ENCODE peak calls at places on chromosome 19, in six cellular contexts. V, Y, K, Z, J and H are unnamed samples.

GRCh38 chr19:14440049-14440448 is 6.9 kb downstream of the PKN1 start:
- DNase-seq in V (no peak), Y (no peak), K (no peak), Z (no peak), J (no peak), H (no peak)

GRCh38 chr19:10070730-10071446 is 15.2 kb upstream of the SHFL start:
- DNase-seq in V (no peak), Y (peak), K (no peak), Z (peak), J (no peak), H (no peak)

GRCh38 chr19:41399091-41399490 is 1.5 kb downstream of the BCKDHA start:
- DNase-seq in V (no peak), Y (no peak), K (no peak), Z (no peak), J (no peak), H (no peak)

GRCh38 chr19:12796146-12797071 is 5.1 kb downstream of the JUNB start:
- DNase-seq in V (peak), Y (peak), K (peak), Z (peak), J (peak), H (peak)

GRCh38 chr19:28396259-28396940 is 816.6 kb downstream of the UQCRFS1 start:
- DNase-seq in V (no peak), Y (no peak), K (no peak), Z (no peak), J (no peak), H (no peak)

GRCh38 chr19:50711805-50712204 is 7.8 kb downstream of the SHANK1 start:
- DNase-seq in V (no peak), Y (no peak), K (no peak), Z (no peak), J (no peak), H (no peak)

GRCh38 chr19:17330546-17331253 is 4.0 kb downstream of the ANO8 start:
- DNase-seq in V (no peak), Y (no peak), K (no peak), Z (no peak), J (no peak), H (no peak)

GRCh38 chr19:35446194-35446593 is 1.9 kb upstream of the FFAR2 start:
- DNase-seq in V (no peak), Y (no peak), K (no peak), Z (no peak), J (no peak), H (no peak)

GRCh38 chr19:13036366-13036976 is 41.2 kb downstream of the NFIX start:
- DNase-seq in V (no peak), Y (no peak), K (peak), Z (no peak), J (no peak), H (no peak)

GRCh38 chr19:12195501-12195860 is 32.6 kb downstream of the ZNF136 start:
- DNase-seq in V (peak), Y (no peak), K (no peak), Z (no peak), J (no peak), H (no peak)

GRCh38 chr19:33638167-33639033 is 16.6 kb downstream of the CHST8 start:
- DNase-seq in V (no peak), Y (no peak), K (no peak), Z (peak), J (no peak), H (no peak)

GRCh38 chr19:49421039-49421877 is 2.0 kb downstream of the PTH2 start:
- DNase-seq in V (peak), Y (peak), K (peak), Z (peak), J (peak), H (peak)

GRCh38 chr19:32010071-32010470 is 335.3 kb upstream of the ZNF507 start:
- DNase-seq in V (no peak), Y (peak), K (no peak), Z (no peak), J (no peak), H (no peak)

GRCh38 chr19:51078731-51079130 is 4.0 kb downstream of the KLK14 start:
- DNase-seq in V (no peak), Y (no peak), K (no peak), Z (no peak), J (no peak), H (no peak)

GRCh38 chr19:7394728-7395359 is 46.1 kb downstream of the ARHGEF18 start:
- DNase-seq in V (peak), Y (peak), K (peak), Z (peak), J (peak), H (peak)

GRCh38 chr19:45637890-45638667 is 1.1 kb downstream of the EML2 start:
- DNase-seq in V (no peak), Y (no peak), K (peak), Z (peak), J (no peak), H (peak)

GRCh38 chr19:4064551-4065260 is 2.0 kb downstream of the ZBTB7A start:
- DNase-seq in V (no peak), Y (no peak), K (no peak), Z (peak), J (no peak), H (no peak)

GRCh38 chr19:14368011-14368513 is 13.2 kb upstream of the ADGRE5 start:
- DNase-seq in V (no peak), Y (no peak), K (no peak), Z (no peak), J (no peak), H (no peak)

GRCh38 chr19:43662487-43662886 is 7.5 kb downstream of the PLAUR start:
- DNase-seq in V (no peak), Y (peak), K (no peak), Z (peak), J (no peak), H (peak)

GRCh38 chr19:8577247-8577646 is at the start of gene MYO1F:
- DNase-seq in V (no peak), Y (no peak), K (no peak), Z (no peak), J (no peak), H (no peak)

GRCh38 chr19:48390188-48391099 is 907 bp downstream of the KDELR1 start:
- DNase-seq in V (no peak), Y (peak), K (peak), Z (peak), J (peak), H (peak)

GRCh38 chr19:10535613-10536012 is 8.1 kb upstream of the ATG4D start:
- DNase-seq in V (no peak), Y (no peak), K (peak), Z (no peak), J (no peak), H (peak)

GRCh38 chr19:57363734-57364181 is 407 bp downstream of the TRAPPC2B start:
- DNase-seq in V (no peak), Y (no peak), K (peak), Z (no peak), J (no peak), H (peak)

GRCh38 chr19:8206147-8207087 is 2.8 kb upstream of the CERS4 start:
- DNase-seq in V (no peak), Y (no peak), K (no peak), Z (peak), J (no peak), H (no peak)

DNA sequence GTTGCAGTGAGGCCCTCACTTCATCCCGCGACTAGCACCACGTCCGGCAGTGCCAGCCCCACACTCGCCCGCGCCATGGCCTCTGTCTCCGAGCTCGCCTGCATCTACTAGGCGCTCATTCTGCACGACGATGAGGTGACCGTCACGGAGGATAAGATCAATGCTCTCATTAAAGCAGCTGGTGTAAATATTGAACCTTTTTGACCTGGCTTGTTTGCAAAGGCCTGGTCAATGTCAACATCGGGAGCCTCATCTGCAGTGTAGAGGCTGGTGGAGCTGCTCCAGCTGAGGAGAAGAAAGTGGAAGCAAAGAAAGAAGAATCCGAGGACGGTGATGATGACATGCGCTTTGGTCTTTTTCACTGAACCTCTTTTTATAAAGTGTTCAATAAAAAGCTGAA is 48.6 kb downstream of the NLRP12 start:
- DNase-seq in V (no peak), Y (no peak), K (no peak), Z (no peak), J (no peak), H (no peak)
- H3K4ac ChIP-seq in V (peak), Y (no peak), K (no peak), Z (no peak), J (no peak), H (no peak)

GRCh38 chr19:29758863-29759262 is 43.8 kb upstream of the C19orf12 start:
- DNase-seq in V (no peak), Y (no peak), K (no peak), Z (no peak), J (no peak), H (no peak)

GRCh38 chr19:29757551-29757950 is 42.5 kb upstream of the C19orf12 start:
- DNase-seq in V (no peak), Y (no peak), K (no peak), Z (no peak), J (no peak), H (no peak)

GRCh38 chr19:29761575-29762225 is 46.6 kb upstream of the C19orf12 start:
- DNase-seq in V (no peak), Y (no peak), K (no peak), Z (no peak), J (no peak), H (no peak)

GRCh38 chr19:29760752-29761502 is 45.9 kb upstream of the C19orf12 start:
- DNase-seq in V (no peak), Y (no peak), K (no peak), Z (no peak), J (no peak), H (no peak)

DNA sequence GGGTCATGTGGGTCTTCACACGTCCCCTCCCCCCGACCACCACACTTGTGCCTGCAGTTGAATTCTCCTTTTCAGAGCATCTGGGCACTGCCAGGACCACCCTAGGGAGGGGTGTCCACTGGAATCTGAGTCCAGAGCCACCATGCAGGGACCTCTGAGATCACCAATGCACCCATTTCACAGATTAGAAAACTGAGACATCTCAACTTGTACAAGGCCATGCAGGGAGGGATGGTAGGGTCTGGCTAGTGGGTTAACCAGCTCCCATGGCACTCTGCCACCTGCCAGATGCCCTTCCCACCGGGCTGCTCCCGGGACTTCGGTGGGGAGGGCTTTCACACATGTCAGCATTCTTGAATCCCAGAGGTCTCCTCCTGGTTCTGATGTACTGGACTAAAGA is 44.3 kb upstream of the C19orf12 start:
- DNase-seq in V (no peak), Y (no peak), K (no peak), Z (no peak), J (no peak), H (no peak)
- H3K14ac ChIP-seq in V (no peak), Y (no peak), K (no peak), Z (no peak), J (no peak), H (no peak)

GRCh38 chr19:461664-462551 is 1.1 kb upstream of the SHC2 start:
- DNase-seq in V (no peak), Y (peak), K (no peak), Z (peak), J (no peak), H (peak)

GRCh38 chr19:464146-464545 is 3.3 kb upstream of the SHC2 start:
- DNase-seq in V (no peak), Y (no peak), K (no peak), Z (no peak), J (no peak), H (no peak)

GRCh38 chr19:460877-461609 is at the start of gene SHC2:
- DNase-seq in V (no peak), Y (no peak), K (no peak), Z (no peak), J (no peak), H (peak)

GRCh38 chr19:465056-465816 is 4.4 kb upstream of the SHC2 start:
- DNase-seq in V (no peak), Y (no peak), K (no peak), Z (no peak), J (no peak), H (no peak)

DNA sequence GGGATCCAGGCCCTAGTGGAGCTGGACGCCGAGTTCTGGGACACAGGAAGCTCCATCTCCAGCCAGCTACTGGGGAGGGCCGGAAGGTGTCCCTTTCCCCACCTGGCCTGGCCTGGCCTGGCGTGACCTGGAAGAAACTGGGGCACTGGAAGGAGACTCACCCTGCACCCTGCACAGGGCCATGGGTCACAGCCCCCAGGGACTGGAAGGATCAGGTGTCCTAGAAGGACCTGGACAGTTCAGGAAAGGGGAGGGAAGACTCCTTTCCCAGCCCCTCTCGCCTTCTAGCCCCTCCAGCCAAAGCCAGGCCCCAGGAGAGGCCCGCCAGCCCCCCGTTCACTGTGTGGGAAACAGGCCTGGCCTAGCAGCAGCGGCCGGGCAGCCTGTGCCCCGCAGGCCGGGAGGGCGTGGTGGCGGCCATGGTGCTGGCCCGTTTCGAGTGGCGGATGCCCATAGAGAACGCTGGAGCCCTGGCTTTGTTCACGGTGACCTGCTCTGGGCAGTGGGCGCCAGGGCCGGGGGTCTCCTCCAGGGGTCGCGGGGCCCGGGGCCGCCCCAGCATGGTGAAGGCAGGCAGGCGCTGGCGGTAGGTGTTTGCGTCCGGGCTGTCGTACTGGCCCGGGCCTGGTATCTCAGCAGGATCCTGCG is 2.8 kb upstream of the SHC2 start:
- DNase-seq in V (no peak), Y (no peak), K (no peak), Z (no peak), J (no peak), H (no peak)
- H3K4ac ChIP-seq in V (no peak), Y (no peak), K (no peak), Z (no peak), J (no peak), H (no peak)

GRCh38 chr19:5914946-5915781 is 1.1 kb downstream of the CAPS start:
- DNase-seq in V (no peak), Y (no peak), K (no peak), Z (no peak), J (peak), H (no peak)
- H3K14ac ChIP-seq in V (no peak), Y (no peak), K (no peak), Z (no peak), J (peak), H (no peak)

GRCh38 chr19:29605653-29606419 is at the start of gene POP4:
- DNase-seq in V (peak), Y (peak), K (peak), Z (peak), J (peak), H (peak)
- H3K4ac ChIP-seq in V (no peak), Y (no peak), K (peak), Z (no peak), J (peak), H (peak)

DNA sequence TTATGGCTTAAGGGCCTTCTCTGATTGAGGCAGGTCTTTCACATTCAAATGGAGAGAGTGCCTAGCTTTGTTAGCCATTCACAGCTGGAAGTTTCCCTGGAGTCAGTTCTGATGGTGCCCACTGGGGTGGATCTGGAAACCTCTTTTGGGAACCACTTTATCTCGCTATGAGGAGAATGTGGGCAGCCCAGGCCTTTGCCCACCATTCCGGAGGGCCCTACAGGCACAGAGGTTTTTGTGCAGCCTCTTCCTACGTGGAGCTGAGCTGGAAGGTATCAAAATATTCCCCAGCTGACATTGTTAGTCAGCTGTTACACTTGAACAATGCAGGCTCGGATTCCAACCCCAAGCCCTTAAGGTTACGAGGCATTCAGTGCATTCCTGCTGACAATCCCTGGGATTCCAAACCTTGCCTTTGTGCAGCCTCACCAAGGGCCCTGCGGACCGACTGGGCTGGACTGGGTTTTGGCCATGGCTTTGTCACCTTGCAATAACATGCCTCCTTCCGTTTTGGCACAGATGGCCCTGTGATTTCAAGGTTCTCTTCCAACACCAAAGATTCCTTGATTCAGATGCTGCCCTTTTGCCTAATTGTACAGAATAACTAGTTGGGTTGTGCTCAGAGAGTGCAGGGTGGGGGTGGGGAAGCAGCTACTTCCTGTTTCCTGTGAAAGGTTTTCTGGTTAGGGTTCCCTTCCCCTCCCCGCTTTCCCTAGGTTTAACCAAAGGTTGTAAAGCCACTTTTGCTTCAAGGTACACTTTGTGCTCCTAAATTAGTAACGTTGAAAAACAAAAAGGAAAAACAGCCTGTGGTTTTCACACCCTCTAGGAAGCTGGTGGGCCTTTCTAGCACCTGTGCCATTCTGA is 27.1 kb downstream of the SAE1 start:
- DNase-seq in V (peak), Y (peak), K (peak), Z (peak), J (peak), H (peak)
- H3K14ac ChIP-seq in V (no peak), Y (no peak), K (peak), Z (peak), J (peak), H (no peak)

GRCh38 chr19:56191711-56192110 is 5.9 kb downstream of the ZSCAN5B start:
- DNase-seq in V (no peak), Y (no peak), K (no peak), Z (no peak), J (no peak), H (no peak)

GRCh38 chr19:56193981-56194380 is 3.6 kb downstream of the ZSCAN5B start:
- DNase-seq in V (no peak), Y (no peak), K (no peak), Z (no peak), J (no peak), H (no peak)

GRCh38 chr19:56191115-56191514 is 6.5 kb downstream of the ZSCAN5B start:
- DNase-seq in V (no peak), Y (peak), K (no peak), Z (no peak), J (no peak), H (no peak)

GRCh38 chr19:56189785-56190184 is 7.8 kb downstream of the ZSCAN5B start:
- DNase-seq in V (no peak), Y (no peak), K (no peak), Z (no peak), J (no peak), H (no peak)
- H3K4ac ChIP-seq in V (no peak), Y (no peak), K (no peak), Z (no peak), J (no peak), H (no peak)